ENCODE peak calls at places on chromosomes 13 and 19, in five cellular contexts. J is stimulated activated CD8-positive, alpha-beta memory T cell treated with anti-CD3 and anti-CD28 coated beads, Interleukin-4, amount 100 ng/mL, for 1 hour; T is H9; U is astrocyte of the spinal cord; H is NCI-H1092. G is an unnamed sample.

GRCh38 chr13:40490086-40490723 is 176.2 kb downstream of the FOXO1 start:
- DNase-seq in J (no peak), T (no peak), U (no peak), H (no peak), G (no peak)

GRCh38 chr13:89920461-89920860 is 1427.0 kb upstream of the MIR17HG start:
- DNase-seq in J (no peak), T (no peak), U (no peak), H (no peak), G (no peak)

GRCh38 chr13:59587971-59588716 is 575.6 kb downstream of the DIAPH3 start:
- DNase-seq in J (no peak), T (no peak), U (no peak), H (no peak), G (no peak)

GRCh38 chr19:48836089-48837017 is at the start of gene HSD17B14:
- DNase-seq in J (no peak), T (peak), U (peak), H (no peak), G (peak)

GRCh38 chr19:11092181-11092538 is 2.9 kb downstream of the LDLR start:
- DNase-seq in J (no peak), T (no peak), U (peak), H (no peak), G (no peak)

GRCh38 chr13:26050568-26051230 is 1.1 kb downstream of the SHISA2 start:
- DNase-seq in J (no peak), T (peak), U (peak), H (peak), G (peak)

GRCh38 chr13:43573361-43573740 is 213.4 kb downstream of the ENOX1 start:
- DNase-seq in J (no peak), T (no peak), U (peak), H (no peak), G (no peak)

GRCh38 chr13:107244241-107244640 is 676.3 kb upstream of the ARGLU1 start:
- DNase-seq in J (no peak), T (no peak), U (no peak), H (no peak), G (no peak)

GRCh38 chr13:51339952-51340732 is 651 bp downstream of the SERPINE3 start:
- DNase-seq in J (no peak), T (no peak), U (no peak), H (no peak), G (no peak)

GRCh38 chr19:3670258-3670795 is 29.9 kb downstream of the PIP5K1C start:
- DNase-seq in J (no peak), T (no peak), U (peak), H (no peak), G (peak)

GRCh38 chr19:35165200-35166058 is 10.9 kb downstream of the FXYD5 start:
- DNase-seq in J (no peak), T (no peak), U (no peak), H (no peak), G (no peak)

GRCh38 chr19:51018745-51019543 is 565 bp downstream of the KLK10 start:
- DNase-seq in J (no peak), T (peak), U (no peak), H (no peak), G (peak)

GRCh38 chr13:24148414-24149305 is 11.9 kb upstream of the SPATA13 start:
- DNase-seq in J (no peak), T (peak), U (peak), H (no peak), G (peak)